ENCODE peak calls at places on chromosomes 1 and 21, in seven cellular contexts. W is GM10248; D is endothelial cell; I is osteoblast; A is A549; Y is central memory CD4-positive, alpha-beta T cell; T is fibroblast of the aortic adventitia. H is an unnamed sample.

GRCh38 chr1:47627471-47628370 is 189.9 kb downstream of the FOXD2 start:
- DNase-seq in W (no peak), D (no peak), I (no peak), A (no peak), Y (no peak), T (no peak), H (no peak)

GRCh38 chr1:236893626-236894545 is 98.8 kb downstream of the MTR start:
- DNase-seq in W (no peak), D (no peak), I (no peak), A (no peak), Y (no peak), T (no peak), H (no peak)

GRCh38 chr1:225611537-225612223 is 41.2 kb downstream of the ENAH start:
- DNase-seq in W (no peak), D (no peak), I (no peak), A (no peak), Y (no peak), T (no peak), H (no peak)

GRCh38 chr1:171717080-171717479 is 24.8 kb downstream of the VAMP4 start:
- DNase-seq in W (no peak), D (no peak), I (no peak), A (no peak), Y (no peak), T (no peak), H (peak; percentile 41)

GRCh38 chr1:52195161-52195560 is 53.3 kb downstream of the ZFYVE9 start:
- DNase-seq in W (no peak), D (no peak), I (no peak), A (no peak), Y (no peak), T (no peak), H (no peak)

GRCh38 chr21:27678511-27678910 is 711.6 kb upstream of the ADAMTS5 start:
- DNase-seq in W (no peak), D (no peak), I (no peak), A (no peak), Y (no peak), T (no peak), H (no peak)

GRCh38 chr1:31843506-31843905 is 27.7 kb upstream of the SPOCD1 start:
- DNase-seq in W (no peak), D (no peak), I (peak; percentile 96), A (no peak), Y (no peak), T (peak; percentile 76), H (peak; percentile 84)

GRCh38 chr1:108125312-108126138 is 74.6 kb downstream of the SLC25A24 start:
- DNase-seq in W (peak; percentile 71), D (peak; percentile 76), I (peak; percentile 92), A (peak; percentile 68), Y (peak; percentile 61), T (peak; percentile 82), H (peak; percentile 85)

GRCh38 chr1:178308438-178308837 is 188.3 kb downstream of the CLEC20A start:
- DNase-seq in W (no peak), D (no peak), I (no peak), A (no peak), Y (no peak), T (no peak), H (no peak)

GRCh38 chr1:174990382-174990999 is 9.3 kb upstream of the CACYBP start:
- DNase-seq in W (no peak), D (no peak), I (peak; percentile 77), A (peak; percentile 60), Y (peak; percentile 31), T (peak; percentile 81), H (peak; percentile 69)

GRCh38 chr1:236810018-236810417 is 14.9 kb downstream of the MTR start:
- DNase-seq in W (no peak), D (no peak), I (no peak), A (no peak), Y (no peak), T (no peak), H (no peak)

GRCh38 chr1:101187287-101187686 is 49.5 kb upstream of the S1PR1 start:
- DNase-seq in W (no peak), D (no peak), I (no peak), A (no peak), Y (no peak), T (peak; percentile 31), H (no peak)